ENCODE peak calls at places on chromosome 5, in seven cellular contexts. One of them, this sample, is unnamed.

GRCh38 chr5:95043234-95043633 is 241.7 kb downstream of the MCTP1 start:
- DNase-seq in choroid plexus epithelial cell: peak
- DNase-seq in heart left ventricle: no peak
- DNase-seq in AG04450: no peak
- DNase-seq in thyroid gland: no peak
- DNase-seq in bronchial epithelial cell: no peak
- DNase-seq in cardiac fibroblast: no peak
- DNase-seq in this sample: no peak

GRCh38 chr5:156481741-156482140 is 154.8 kb downstream of the SGCD start:
- DNase-seq in cardiac fibroblast: no peak
- DNase-seq in heart left ventricle: no peak
- DNase-seq in AG04450: no peak
- DNase-seq in choroid plexus epithelial cell: no peak
- DNase-seq in bronchial epithelial cell: no peak
- DNase-seq in thyroid gland: no peak
- DNase-seq in this sample: no peak

GRCh38 chr5:135221187-135221473 is 177.9 kb downstream of the MACROH2A1 start:
- DNase-seq in choroid plexus epithelial cell: no peak
- DNase-seq in AG04450: no peak
- DNase-seq in bronchial epithelial cell: no peak
- DNase-seq in cardiac fibroblast: no peak
- DNase-seq in heart left ventricle: no peak
- DNase-seq in thyroid gland: no peak
- DNase-seq in this sample: no peak

GRCh38 chr5:149586708-149587318 is 5.5 kb downstream of the ARHGEF37 start:
- DNase-seq in heart left ventricle: no peak
- DNase-seq in bronchial epithelial cell: peak
- DNase-seq in cardiac fibroblast: no peak
- DNase-seq in thyroid gland: no peak
- DNase-seq in AG04450: no peak
- DNase-seq in choroid plexus epithelial cell: no peak
- DNase-seq in this sample: no peak

GRCh38 chr5:132505641-132506040 is 15.1 kb upstream of the IRF1 start:
- DNase-seq in bronchial epithelial cell: no peak
- DNase-seq in choroid plexus epithelial cell: peak
- DNase-seq in AG04450: no peak
- DNase-seq in cardiac fibroblast: no peak
- DNase-seq in thyroid gland: no peak
- DNase-seq in heart left ventricle: no peak
- DNase-seq in this sample: peak

GRCh38 chr5:147310059-147310704 is 75.4 kb downstream of the STK32A start:
- DNase-seq in bronchial epithelial cell: peak
- DNase-seq in choroid plexus epithelial cell: no peak
- DNase-seq in thyroid gland: peak
- DNase-seq in cardiac fibroblast: peak
- DNase-seq in heart left ventricle: peak
- DNase-seq in AG04450: no peak
- DNase-seq in this sample: peak

GRCh38 chr5:139689631-139690384 is 41.7 kb downstream of the CXXC5 start:
- DNase-seq in cardiac fibroblast: peak
- DNase-seq in bronchial epithelial cell: no peak
- DNase-seq in heart left ventricle: no peak
- DNase-seq in choroid plexus epithelial cell: peak
- DNase-seq in thyroid gland: no peak
- DNase-seq in AG04450: no peak
- DNase-seq in this sample: no peak

GRCh38 chr5:60638300-60638699 is 61.7 kb downstream of the DEPDC1B start:
- DNase-seq in cardiac fibroblast: no peak
- DNase-seq in bronchial epithelial cell: no peak
- DNase-seq in AG04450: no peak
- DNase-seq in choroid plexus epithelial cell: no peak
- DNase-seq in thyroid gland: no peak
- DNase-seq in heart left ventricle: no peak
- DNase-seq in this sample: no peak

GRCh38 chr5:10310073-10310779 is 2.5 kb upstream of the CMBL start:
- DNase-seq in AG04450: no peak
- DNase-seq in cardiac fibroblast: no peak
- DNase-seq in choroid plexus epithelial cell: peak
- DNase-seq in thyroid gland: peak
- DNase-seq in bronchial epithelial cell: peak
- DNase-seq in heart left ventricle: no peak
- DNase-seq in this sample: no peak

GRCh38 chr5:57166250-57166649 is 7.6 kb upstream of the GPBP1 start:
- DNase-seq in bronchial epithelial cell: peak
- DNase-seq in cardiac fibroblast: no peak
- DNase-seq in thyroid gland: no peak
- DNase-seq in AG04450: no peak
- DNase-seq in choroid plexus epithelial cell: peak
- DNase-seq in heart left ventricle: no peak
- DNase-seq in this sample: no peak

GRCh38 chr5:73867344-73868335 is 241.6 kb downstream of the ARHGEF28 start:
- DNase-seq in heart left ventricle: no peak
- DNase-seq in cardiac fibroblast: peak
- DNase-seq in bronchial epithelial cell: peak
- DNase-seq in thyroid gland: no peak
- DNase-seq in choroid plexus epithelial cell: peak
- DNase-seq in AG04450: peak
- DNase-seq in this sample: peak

GRCh38 chr5:161851691-161852299 is 3.9 kb downstream of the GABRA1 start:
- DNase-seq in heart left ventricle: no peak
- DNase-seq in cardiac fibroblast: peak
- DNase-seq in bronchial epithelial cell: peak
- DNase-seq in thyroid gland: no peak
- DNase-seq in choroid plexus epithelial cell: peak
- DNase-seq in AG04450: no peak
- DNase-seq in this sample: no peak

GRCh38 chr5:157961828-157962390 is 103.0 kb upstream of the CLINT1 start:
- DNase-seq in bronchial epithelial cell: no peak
- DNase-seq in heart left ventricle: no peak
- DNase-seq in thyroid gland: no peak
- DNase-seq in AG04450: no peak
- DNase-seq in choroid plexus epithelial cell: no peak
- DNase-seq in cardiac fibroblast: no peak
- DNase-seq in this sample: no peak

GRCh38 chr5:31682847-31683246 is 43.9 kb downstream of the PDZD2 start:
- DNase-seq in heart left ventricle: no peak
- DNase-seq in AG04450: no peak
- DNase-seq in bronchial epithelial cell: no peak
- DNase-seq in cardiac fibroblast: no peak
- DNase-seq in choroid plexus epithelial cell: no peak
- DNase-seq in thyroid gland: no peak
- DNase-seq in this sample: no peak

GRCh38 chr5:53342261-53342660 is 138.2 kb upstream of the FST start:
- DNase-seq in cardiac fibroblast: no peak
- DNase-seq in heart left ventricle: no peak
- DNase-seq in AG04450: no peak
- DNase-seq in thyroid gland: no peak
- DNase-seq in choroid plexus epithelial cell: no peak
- DNase-seq in bronchial epithelial cell: no peak
- DNase-seq in this sample: no peak

GRCh38 chr5:91079037-91079436 is 304.1 kb downstream of the ARRDC3 start:
- DNase-seq in choroid plexus epithelial cell: peak
- DNase-seq in cardiac fibroblast: peak
- DNase-seq in AG04450: no peak
- DNase-seq in bronchial epithelial cell: peak
- DNase-seq in thyroid gland: peak
- DNase-seq in heart left ventricle: no peak
- DNase-seq in this sample: no peak

GRCh38 chr5:73911761-73912393 is 285.9 kb downstream of the ARHGEF28 start:
- DNase-seq in choroid plexus epithelial cell: peak
- DNase-seq in bronchial epithelial cell: no peak
- DNase-seq in thyroid gland: no peak
- DNase-seq in heart left ventricle: no peak
- DNase-seq in AG04450: no peak
- DNase-seq in cardiac fibroblast: no peak
- DNase-seq in this sample: peak

GRCh38 chr5:159504857-159505304 is 174.6 kb upstream of the IL12B start:
- DNase-seq in AG04450: peak
- DNase-seq in thyroid gland: peak
- DNase-seq in bronchial epithelial cell: peak
- DNase-seq in choroid plexus epithelial cell: peak
- DNase-seq in cardiac fibroblast: peak
- DNase-seq in heart left ventricle: peak
- DNase-seq in this sample: peak

GRCh38 chr5:139601429-139601828 is 40.3 kb downstream of the UBE2D2 start:
- DNase-seq in bronchial epithelial cell: no peak
- DNase-seq in AG04450: no peak
- DNase-seq in thyroid gland: no peak
- DNase-seq in cardiac fibroblast: no peak
- DNase-seq in heart left ventricle: peak
- DNase-seq in choroid plexus epithelial cell: no peak
- DNase-seq in this sample: no peak

GRCh38 chr5:122180863-122181519 is 51.6 kb downstream of the ZNF474 start:
- DNase-seq in AG04450: peak
- DNase-seq in choroid plexus epithelial cell: peak
- DNase-seq in cardiac fibroblast: peak
- DNase-seq in heart left ventricle: no peak
- DNase-seq in thyroid gland: no peak
- DNase-seq in bronchial epithelial cell: peak
- DNase-seq in this sample: peak

GRCh38 chr5:131109540-131110255 is 55.4 kb downstream of the HINT1 start:
- DNase-seq in choroid plexus epithelial cell: peak
- DNase-seq in bronchial epithelial cell: peak
- DNase-seq in cardiac fibroblast: peak
- DNase-seq in thyroid gland: peak
- DNase-seq in AG04450: no peak
- DNase-seq in heart left ventricle: no peak
- DNase-seq in this sample: peak

GRCh38 chr5:167582263-167582662 is 709.2 kb upstream of the WWC1 start:
- DNase-seq in choroid plexus epithelial cell: peak
- DNase-seq in bronchial epithelial cell: peak
- DNase-seq in AG04450: no peak
- DNase-seq in thyroid gland: no peak
- DNase-seq in heart left ventricle: no peak
- DNase-seq in cardiac fibroblast: peak
- DNase-seq in this sample: no peak

GRCh38 chr5:9437741-9438240 is 108.1 kb downstream of the SEMA5A start:
- DNase-seq in AG04450: no peak
- DNase-seq in thyroid gland: no peak
- DNase-seq in cardiac fibroblast: peak
- DNase-seq in choroid plexus epithelial cell: peak
- DNase-seq in heart left ventricle: no peak
- DNase-seq in bronchial epithelial cell: peak
- DNase-seq in this sample: peak

GRCh38 chr5:179296150-179296821 is 49.0 kb downstream of the ADAMTS2 start:
- DNase-seq in cardiac fibroblast: no peak
- DNase-seq in thyroid gland: no peak
- DNase-seq in choroid plexus epithelial cell: no peak
- DNase-seq in heart left ventricle: no peak
- DNase-seq in AG04450: no peak
- DNase-seq in bronchial epithelial cell: no peak
- DNase-seq in this sample: no peak

GRCh38 chr5:179294131-179294780 is 51.0 kb downstream of the ADAMTS2 start:
- DNase-seq in heart left ventricle: no peak
- DNase-seq in AG04450: no peak
- DNase-seq in bronchial epithelial cell: no peak
- DNase-seq in choroid plexus epithelial cell: no peak
- DNase-seq in thyroid gland: no peak
- DNase-seq in cardiac fibroblast: no peak
- DNase-seq in this sample: peak

GRCh38 chr5:179295778-179296149 is 49.5 kb downstream of the ADAMTS2 start:
- DNase-seq in heart left ventricle: no peak
- DNase-seq in bronchial epithelial cell: no peak
- DNase-seq in choroid plexus epithelial cell: no peak
- DNase-seq in AG04450: no peak
- DNase-seq in thyroid gland: no peak
- DNase-seq in cardiac fibroblast: no peak
- DNase-seq in this sample: no peak

GRCh38 chr5:179293276-179293675 is 52.0 kb downstream of the ADAMTS2 start:
- DNase-seq in choroid plexus epithelial cell: no peak
- DNase-seq in heart left ventricle: no peak
- DNase-seq in bronchial epithelial cell: no peak
- DNase-seq in AG04450: no peak
- DNase-seq in thyroid gland: no peak
- DNase-seq in cardiac fibroblast: peak
- DNase-seq in this sample: peak

GRCh38 chr5:179294891-179295777 is 50.1 kb downstream of the ADAMTS2 start:
- DNase-seq in AG04450: no peak
- DNase-seq in cardiac fibroblast: peak
- DNase-seq in thyroid gland: no peak
- DNase-seq in heart left ventricle: no peak
- DNase-seq in bronchial epithelial cell: no peak
- DNase-seq in choroid plexus epithelial cell: no peak
- DNase-seq in this sample: peak
- TF ChIP-seq CTCF in AG04450: no peak
- TF ChIP-seq CTCF in cardiac fibroblast: no peak
- TF ChIP-seq CTCF in thyroid gland: no peak
- TF ChIP-seq CTCF in heart left ventricle: no peak
- TF ChIP-seq CTCF in bronchial epithelial cell: no peak
- TF ChIP-seq CTCF in choroid plexus epithelial cell: peak
- TF ChIP-seq CTCF in this sample: peak

DNA sequence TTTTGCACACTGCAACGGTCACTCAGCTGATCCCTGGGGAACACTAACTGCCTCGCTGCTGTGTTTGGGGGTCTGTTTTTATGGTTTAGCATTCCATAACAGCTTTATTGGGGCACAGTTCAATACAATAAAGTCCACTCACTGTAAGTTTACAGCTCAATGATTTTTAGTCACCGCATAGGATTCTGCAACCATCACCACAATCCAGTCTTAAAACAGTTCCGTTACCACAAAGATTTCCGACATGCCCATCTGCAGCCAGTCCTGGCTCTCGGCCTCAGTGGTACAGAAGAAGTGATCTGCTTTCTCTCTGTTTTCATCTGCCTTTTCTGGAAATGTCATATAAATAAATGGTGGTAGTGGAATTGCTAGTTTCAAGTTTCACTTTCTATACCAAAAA is 23.6 kb downstream of the OR2V2 start:
- DNase-seq in thyroid gland: no peak
- DNase-seq in cardiac fibroblast: no peak
- DNase-seq in bronchial epithelial cell: no peak
- DNase-seq in AG04450: no peak
- DNase-seq in choroid plexus epithelial cell: no peak
- DNase-seq in heart left ventricle: no peak
- DNase-seq in this sample: peak
- H3K4me3 ChIP-seq in thyroid gland: no peak
- H3K4me3 ChIP-seq in cardiac fibroblast: no peak
- H3K4me3 ChIP-seq in bronchial epithelial cell: no peak
- H3K4me3 ChIP-seq in AG04450: no peak
- H3K4me3 ChIP-seq in choroid plexus epithelial cell: no peak
- H3K4me3 ChIP-seq in heart left ventricle: no peak
- H3K4me3 ChIP-seq in this sample: no peak

GRCh38 chr5:154092356-154092755 is 53.6 kb downstream of the MFAP3 start:
- DNase-seq in choroid plexus epithelial cell: peak
- DNase-seq in bronchial epithelial cell: no peak
- DNase-seq in cardiac fibroblast: peak
- DNase-seq in thyroid gland: peak
- DNase-seq in heart left ventricle: no peak
- DNase-seq in AG04450: no peak
- DNase-seq in this sample: peak
- TF ChIP-seq CTCF in choroid plexus epithelial cell: no peak
- TF ChIP-seq CTCF in bronchial epithelial cell: no peak
- TF ChIP-seq CTCF in cardiac fibroblast: no peak
- TF ChIP-seq CTCF in thyroid gland: no peak
- TF ChIP-seq CTCF in heart left ventricle: no peak
- TF ChIP-seq CTCF in AG04450: no peak
- TF ChIP-seq CTCF in this sample: no peak

DNA sequence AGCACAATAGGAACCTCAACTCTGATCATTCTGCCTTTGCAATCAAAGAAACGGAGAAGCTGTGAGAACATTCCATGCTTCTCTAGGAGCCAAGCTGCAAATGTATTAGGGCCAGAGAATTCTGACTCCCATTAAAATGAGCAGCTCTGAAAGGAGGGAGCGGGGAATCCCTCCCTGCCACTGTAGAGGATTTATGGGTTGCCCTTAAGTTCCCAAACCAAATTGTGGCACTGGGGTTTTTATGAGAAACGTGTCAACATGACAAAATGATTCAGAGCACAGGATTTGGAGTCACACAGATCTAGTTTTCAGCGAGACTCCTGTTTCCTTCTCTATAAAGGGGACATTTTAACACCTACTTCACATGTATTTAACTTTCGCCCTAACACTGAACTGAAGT is 1.8 kb downstream of the IL6ST start:
- DNase-seq in bronchial epithelial cell: peak
- DNase-seq in heart left ventricle: no peak
- DNase-seq in AG04450: no peak
- DNase-seq in choroid plexus epithelial cell: peak
- DNase-seq in cardiac fibroblast: peak
- DNase-seq in thyroid gland: no peak
- DNase-seq in this sample: peak
- H3K4me3 ChIP-seq in bronchial epithelial cell: peak
- H3K4me3 ChIP-seq in heart left ventricle: peak
- H3K4me3 ChIP-seq in AG04450: peak
- H3K4me3 ChIP-seq in choroid plexus epithelial cell: peak
- H3K4me3 ChIP-seq in cardiac fibroblast: peak
- H3K4me3 ChIP-seq in thyroid gland: peak
- H3K4me3 ChIP-seq in this sample: peak

This sample was measured in AG10803.